ENCODE peak calls at places on chromosomes 12 and 14, in six cellular contexts. P is heart left ventricle, X is gastrocnemius medialis, K is tibial nerve, Q is upper lobe of right lung, M is heart right ventricle. I is an unnamed sample.

GRCh38 chr14:45252356-45253069 is 489 bp downstream of the MIS18BP1 start:
- DNase-seq in P (no peak), X (no peak), K (no peak), Q (no peak), M (no peak), I (peak; percentile 20)

GRCh38 chr12:120710805-120711296 is 593 bp downstream of the UNC119B start:
- DNase-seq in P (no peak), X (no peak), K (no peak), Q (peak; percentile 70), M (peak; percentile 21), I (peak; percentile 26)

GRCh38 chr12:359091-359490 is 30.0 kb downstream of the KDM5A start:
- DNase-seq in P (no peak), X (no peak), K (no peak), Q (no peak), M (no peak), I (no peak)

GRCh38 chr12:56951582-56952339 is 5.6 kb downstream of the RDH16 start:
- DNase-seq in P (no peak), X (no peak), K (no peak), Q (no peak), M (no peak), I (no peak)

GRCh38 chr12:31845613-31846321 is 113.4 kb upstream of the RESF1 start:
- DNase-seq in P (no peak), X (no peak), K (no peak), Q (no peak), M (no peak), I (no peak)

GRCh38 chr14:53955671-53956426 is 776 bp downstream of the BMP4 start:
- DNase-seq in P (peak; percentile 70), X (peak; percentile 23), K (no peak), Q (peak; percentile 87), M (peak; percentile 70), I (no peak)

GRCh38 chr12:80763874-80764273 is 47.2 kb downstream of the MYF5 start:
- DNase-seq in P (no peak), X (no peak), K (peak; percentile 19), Q (no peak), M (no peak), I (peak; percentile 15)

GRCh38 chr12:91877022-91877421 is 268.6 kb downstream of the BTG1 start:
- DNase-seq in P (no peak), X (peak; percentile 6), K (peak; percentile 36), Q (peak; percentile 65), M (no peak), I (no peak)

GRCh38 chr12:49346659-49347306 is at the start of gene DNAJC22:
- DNase-seq in P (no peak), X (no peak), K (no peak), Q (peak; percentile 66), M (no peak), I (peak; percentile 52)

GRCh38 chr12:75364918-75365317 is 26.0 kb upstream of the GLIPR1L2 start:
- DNase-seq in P (no peak), X (peak; percentile 12), K (no peak), Q (no peak), M (peak; percentile 8), I (no peak)

GRCh38 chr12:130240831-130241590 is 78.7 kb downstream of the FZD10 start:
- DNase-seq in P (no peak), X (no peak), K (no peak), Q (no peak), M (no peak), I (no peak)

GRCh38 chr14:28461379-28461778 is 305.2 kb upstream of the FOXG1 start:
- DNase-seq in P (no peak), X (no peak), K (no peak), Q (no peak), M (no peak), I (no peak)

GRCh38 chr14:62162998-62163589 is 400.9 kb downstream of the SNAPC1 start:
- DNase-seq in P (no peak), X (no peak), K (peak; percentile 14), Q (no peak), M (no peak), I (peak; percentile 25)

GRCh38 chr12:3047961-3048360 is 29.2 kb upstream of the TSPAN9 start:
- DNase-seq in P (peak; percentile 72), X (no peak), K (no peak), Q (no peak), M (no peak), I (no peak)

DNA sequence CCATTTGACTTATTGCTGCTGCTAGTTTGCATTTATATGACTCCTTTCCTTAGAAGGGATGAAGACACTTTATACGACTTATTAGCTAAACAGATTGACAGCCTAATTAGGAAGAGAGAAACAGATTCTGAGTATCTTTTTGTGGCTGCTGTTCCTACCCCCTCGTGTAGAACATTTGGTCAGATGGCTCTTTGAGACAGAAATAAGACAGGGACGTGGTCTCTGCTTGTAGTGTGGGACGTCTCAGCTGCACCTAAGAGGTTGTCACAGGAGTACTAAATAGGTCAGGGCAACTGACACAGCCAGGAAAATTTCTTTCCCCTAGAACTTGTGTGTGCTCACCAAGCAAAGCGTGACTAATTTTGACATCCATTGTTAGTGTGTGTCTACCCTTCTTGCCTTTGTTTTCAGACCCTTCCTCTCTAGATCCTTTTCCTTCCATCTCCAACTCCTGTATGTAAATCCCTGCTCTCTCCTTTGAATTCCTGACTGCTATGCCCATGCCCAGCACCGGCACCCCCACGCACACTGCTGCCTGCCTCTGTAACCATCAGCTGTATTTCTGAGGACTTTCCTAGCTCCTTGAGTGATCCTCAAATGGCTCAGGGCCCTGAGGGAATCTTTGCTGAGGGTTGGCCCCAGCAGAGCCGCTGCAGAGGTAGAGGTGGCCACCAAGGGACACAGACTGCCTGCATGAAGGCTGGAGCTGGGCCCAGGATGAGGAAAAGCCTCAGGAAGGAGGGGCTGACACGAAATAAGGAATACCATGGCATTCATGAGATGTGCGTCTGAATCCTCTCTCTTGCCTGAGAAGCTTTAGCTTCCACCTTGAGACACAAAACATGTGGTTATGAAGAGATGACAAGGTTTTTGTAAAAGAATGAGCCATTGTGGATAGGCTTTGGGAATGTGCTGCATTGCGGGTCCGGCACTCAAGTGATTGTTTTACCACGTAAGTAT is 83.0 kb downstream of the DAD1 start:
- DNase-seq in P (no peak), X (no peak), K (no peak), Q (no peak), M (no peak), I (no peak)
- H3K4me1 ChIP-seq in P (no peaks in the 10 kb centered on the region), X (no peaks in the 10 kb centered on the region), K (no peaks in the 10 kb centered on the region), Q (no peaks in the 10 kb centered on the region), M (peaks cover 11% of the 10 kb centered on the region), I (peaks cover 11% of the 10 kb centered on the region)

GRCh38 chr12:53975019-53975815 is 463 bp upstream of the HOTAIR start:
- DNase-seq in P (no peak), X (no peak), K (no peak), Q (no peak), M (no peak), I (no peak)

GRCh38 chr12:53973093-53974042 is at the start of gene HOXC11:
- DNase-seq in P (no peak), X (no peak), K (no peak), Q (no peak), M (no peak), I (no peak)

GRCh38 chr12:53972722-53973092 is 219 bp upstream of the HOXC11 start:
- DNase-seq in P (no peak), X (no peak), K (no peak), Q (no peak), M (no peak), I (no peak)

GRCh38 chr12:53975816-53976152 is 1.0 kb upstream of the HOTAIR start:
- DNase-seq in P (no peak), X (no peak), K (no peak), Q (no peak), M (no peak), I (no peak)

GRCh38 chr12:53974084-53975018 is at the start of gene HOTAIR:
- DNase-seq in P (no peak), X (no peak), K (no peak), Q (no peak), M (no peak), I (peak; percentile 58)
- H3K4me3 ChIP-seq in P (no peak within 1 kb of the TSS), X (peak within 1 kb of the TSS; percentile 55), K (peak within 1 kb of the TSS; percentile 49), Q (peak within 1 kb of the TSS; percentile 23), M (peak within 1 kb of the TSS; percentile 30), I (peak within 1 kb of the TSS; percentile 70)

DNA sequence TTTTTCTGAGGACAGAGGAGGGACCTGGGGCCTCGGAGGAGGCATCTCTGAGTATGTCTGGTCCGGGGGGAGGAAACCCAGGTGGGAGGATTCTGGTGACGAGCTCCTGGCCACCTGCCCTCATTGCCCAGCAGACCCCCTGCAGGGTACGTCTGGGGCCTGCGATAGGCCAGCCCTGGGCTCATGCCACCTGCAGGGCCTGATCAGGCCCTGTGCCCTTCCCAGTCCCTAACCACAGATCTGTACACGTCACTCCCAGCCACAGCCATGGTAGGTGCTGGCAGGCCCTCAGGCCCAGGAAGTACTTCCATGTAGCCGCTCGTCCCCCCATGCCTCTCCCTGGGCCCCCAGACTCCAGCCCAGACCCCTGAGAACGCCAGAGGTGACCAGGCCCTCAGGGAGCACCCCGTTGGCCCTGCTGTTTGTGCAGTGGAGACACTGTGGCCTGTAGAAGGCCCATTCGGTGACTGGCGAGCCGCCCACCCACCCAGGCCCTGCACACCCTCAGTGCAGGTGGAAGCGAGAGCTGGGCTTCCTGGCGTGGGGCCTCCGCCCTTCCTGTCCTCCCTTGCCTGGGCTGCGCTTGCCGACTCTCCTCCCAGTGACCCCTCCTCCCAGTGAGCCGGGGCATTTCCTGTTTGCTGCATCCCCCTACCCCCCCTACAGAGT is 5.7 kb downstream of the INF2 start:
- DNase-seq in P (peak; percentile 71), X (no peak), K (no peak), Q (no peak), M (peak; percentile 70), I (no peak)
- H3K4me1 ChIP-seq in P (peaks cover 100% of the 10 kb centered on the region), X (peaks cover 36% of the 10 kb centered on the region), K (no peaks in the 10 kb centered on the region), Q (peaks cover 72% of the 10 kb centered on the region), M (peaks cover 100% of the 10 kb centered on the region), I (peaks cover 11% of the 10 kb centered on the region)

GRCh38 chr12:132336451-132337413 is 7.3 kb upstream of the GALNT9 start:
- DNase-seq in P (no peak), X (no peak), K (no peak), Q (no peak), M (no peak), I (no peak)

GRCh38 chr12:132338781-132339180 is 9.4 kb upstream of the GALNT9 start:
- DNase-seq in P (no peak), X (no peak), K (no peak), Q (no peak), M (no peak), I (no peak)

GRCh38 chr12:132335179-132335756 is 5.9 kb upstream of the GALNT9 start:
- DNase-seq in P (no peak), X (no peak), K (no peak), Q (no peak), M (no peak), I (no peak)

GRCh38 chr12:132338311-132338710 is 8.9 kb upstream of the GALNT9 start:
- DNase-seq in P (no peak), X (no peak), K (no peak), Q (no peak), M (no peak), I (no peak)

DNA sequence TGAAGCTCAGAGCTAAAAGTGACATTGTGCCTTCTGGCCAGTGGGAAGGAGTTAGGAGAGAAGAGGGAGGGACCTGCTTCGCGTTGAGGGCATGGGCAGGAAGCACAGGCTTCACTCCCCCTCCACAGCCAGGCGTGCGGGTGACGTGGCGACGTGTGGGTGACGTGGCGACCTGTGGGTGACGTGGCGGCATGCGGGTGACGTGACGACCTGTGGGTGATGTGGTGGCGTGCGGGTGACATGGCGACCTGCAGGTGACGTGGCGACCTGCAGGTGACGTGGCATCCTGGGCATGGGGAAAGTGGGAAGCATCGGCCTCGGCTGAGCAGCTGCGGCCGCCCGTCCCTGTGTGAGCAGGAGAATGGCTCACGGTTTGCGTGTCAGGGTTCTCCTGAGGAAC is 8.2 kb upstream of the GALNT9 start:
- DNase-seq in P (no peak), X (no peak), K (no peak), Q (no peak), M (no peak), I (no peak)
- H3K4me3 ChIP-seq in P (no peak overlapping the region), X (no peak overlapping the region), K (no peak overlapping the region), Q (no peak overlapping the region), M (no peak overlapping the region), I (no peak overlapping the region)